ENCODE peak calls at places on chromosome 15, in nine cellular contexts. F is HepG2, M is adrenal gland, B is transverse colon, W is tibial nerve, Y is suprapubic skin, I is stomach, X is heart left ventricle, L is sigmoid colon. R is an unnamed sample.

GRCh38 chr15:80275946-80276345 is 23.9 kb upstream of the CTXND1 start:
- DNase-seq in M (no peak), F (no peak), I (no peak), Y (no peak), B (no peak), X (no peak), W (no peak), L (no peak), R (peak; percentile 38)

GRCh38 chr15:45862034-45862433 is 227.2 kb downstream of the SQOR start:
- DNase-seq in Y (no peak), L (no peak), M (no peak), X (no peak), B (no peak), W (no peak), I (no peak), F (no peak), R (no peak)

GRCh38 chr15:65420975-65421359 is 1.8 kb downstream of the IGDCC4 start:
- DNase-seq in L (peak; percentile 56), F (no peak), X (no peak), W (no peak), I (no peak), Y (no peak), B (no peak), M (no peak), R (no peak)

GRCh38 chr15:85646538-85647091 is 148.1 kb downstream of the KLHL25 start:
- DNase-seq in F (no peak), M (no peak), X (no peak), W (no peak), I (no peak), B (no peak), L (no peak), Y (no peak), R (peak; percentile 18)

GRCh38 chr15:59812889-59813288 is 123.8 kb upstream of the BNIP2 start:
- DNase-seq in B (no peak), F (no peak), L (no peak), I (no peak), W (no peak), X (no peak), M (no peak), Y (no peak), R (no peak)

GRCh38 chr15:60523056-60523455 is 44.1 kb upstream of the ICE2 start:
- DNase-seq in F (no peak), Y (no peak), L (no peak), M (no peak), W (no peak), X (no peak), I (no peak), B (no peak), R (no peak)

GRCh38 chr15:67335534-67336222 is 81.1 kb downstream of the IQCH start:
- DNase-seq in L (no peak), X (no peak), F (no peak), W (no peak), Y (no peak), I (no peak), B (no peak), M (no peak), R (no peak)

GRCh38 chr15:25886498-25887140 is 23.5 kb upstream of the ATP10A start:
- DNase-seq in X (no peak), I (no peak), B (no peak), F (no peak), M (peak; percentile 58), W (no peak), Y (no peak), L (no peak), R (no peak)

GRCh38 chr15:68935400-68935937 is 5.1 kb downstream of the SPESP1 start:
- DNase-seq in X (no peak), Y (no peak), B (no peak), F (no peak), L (no peak), W (no peak), I (no peak), M (no peak), R (no peak)

DNA sequence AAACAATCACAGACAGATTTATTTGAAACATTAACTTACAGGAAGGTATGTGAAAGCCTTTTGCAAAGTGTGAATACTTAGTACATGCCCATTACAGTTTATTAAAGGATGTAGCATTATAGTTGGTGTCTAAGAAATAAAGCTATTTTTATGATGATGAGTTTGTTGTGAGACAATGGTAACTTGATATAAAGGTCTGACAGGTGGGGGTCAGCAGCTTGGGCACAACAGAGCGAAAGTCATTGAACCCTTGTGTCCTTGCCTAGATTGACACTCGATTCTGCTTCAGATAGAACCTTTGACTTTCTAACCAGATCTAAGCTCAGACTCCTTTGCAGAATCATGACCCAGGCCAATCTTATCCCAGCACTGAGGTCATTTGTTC is 777.9 kb downstream of the NTRK3 start:
- DNase-seq in W (no peak), B (no peak), L (no peak), X (no peak), M (no peak), I (no peak), F (no peak), Y (no peak), R (no peak)
- TF ChIP-seq CTCF in W (no peak), B (no peak), L (no peak), X (no peak), M (no peak), I (no peak), F (no peak), Y (no peak), R (no peak)

DNA sequence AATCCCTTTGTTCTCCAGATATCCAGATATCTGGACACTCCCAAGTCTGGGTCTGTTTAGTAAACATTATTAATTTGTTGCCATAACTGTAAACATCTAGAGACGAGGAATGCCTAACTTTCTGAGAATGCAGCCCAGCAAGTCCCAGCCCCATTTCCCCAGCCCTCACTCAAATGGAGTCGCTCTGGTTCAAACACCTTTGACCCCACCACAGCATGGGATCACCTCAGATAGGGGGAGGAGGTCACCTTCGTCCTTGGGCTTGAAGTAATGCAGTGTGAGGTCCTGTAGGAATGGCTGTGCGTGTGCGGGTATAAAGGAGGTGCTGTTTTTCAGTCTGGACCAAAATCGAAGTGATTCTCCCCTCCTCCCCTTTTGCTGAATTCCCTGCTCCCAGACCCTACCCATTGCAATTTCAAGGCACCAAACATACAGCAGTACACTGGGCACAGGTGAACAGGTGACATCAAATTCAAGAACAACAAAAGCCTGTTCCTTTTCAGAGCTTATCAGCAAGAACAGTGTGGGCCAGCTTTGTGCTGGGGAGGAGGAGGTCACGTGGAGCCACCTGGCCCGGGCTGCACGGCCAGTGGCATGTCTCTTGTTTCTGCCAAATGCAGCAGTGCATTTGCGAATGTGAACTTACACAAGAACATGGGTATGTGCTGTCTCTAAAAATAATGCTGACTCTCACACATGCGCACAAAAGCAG is 57.5 kb upstream of the TRPM1 start:
- DNase-seq in Y (no peak), L (no peak), F (no peak), X (peak; percentile 54), I (peak; percentile 88), M (no peak), W (no peak), B (no peak), R (no peak)
- TF ChIP-seq POLR2A in Y (no peak), L (no peak), F (no peak), X (no peak), I (no peak), M (no peak), W (no peak), B (no peak), R (no peak)

GRCh38 chr15:50071551-50072258 is 47.3 kb downstream of the ATP8B4 start:
- DNase-seq in L (no peak), W (no peak), Y (no peak), B (no peak), F (no peak), X (no peak), I (no peak), M (no peak), R (no peak)
- TF ChIP-seq CTCF in L (no peak), W (no peak), Y (no peak), B (no peak), F (no peak), X (no peak), I (no peak), M (no peak), R (no peak)

GRCh38 chr15:70067011-70067410 is 30.7 kb downstream of the TLE3 start:
- DNase-seq in I (no peak), Y (no peak), W (no peak), F (no peak), M (no peak), B (no peak), X (no peak), L (no peak), R (no peak)
- TF ChIP-seq POLR2A in I (no peak), Y (no peak), W (no peak), F (no peak), M (no peak), B (no peak), X (no peak), L (no peak), R (no peak)

GRCh38 chr15:34621675-34622074 is 38.2 kb upstream of the GOLGA8B start:
- DNase-seq in M (no peak), B (no peak), I (no peak), F (peak; percentile 3), X (no peak), W (no peak), L (no peak), Y (no peak), R (no peak)
- TF ChIP-seq CTCF in M (no peak), B (no peak), I (no peak), F (no peak), X (peak; percentile 51), W (no peak), L (no peak), Y (no peak), R (no peak)